ENCODE peak calls at places on chromosomes 16 and 17, in seven cellular contexts. F, H, I, L, O, R and V are unnamed samples.

GRCh38 chr17:62950067-62950466 is 16.0 kb upstream of the TANC2 start:
- DNase-seq in L (no peak), F (no peak), O (no peak), R (no peak), I (no peak), H (no peak), V (no peak)

GRCh38 chr16:22372882-22373661 is 1.3 kb downstream of the CDR2 start:
- DNase-seq in R (no peak), F (no peak), L (no peak), I (no peak), H (no peak), O (no peak), V (no peak)

GRCh38 chr16:11597268-11597690 is 10.6 kb upstream of the LITAF start:
- DNase-seq in R (no peak), L (no peak), F (no peak), I (no peak), H (no peak), O (no peak), V (no peak)

GRCh38 chr17:63675231-63675606 is 24.7 kb downstream of the LIMD2 start:
- DNase-seq in I (no peak), F (no peak), R (peak), O (no peak), L (no peak), H (no peak), V (no peak)

GRCh38 chr17:3040882-3041281 is 22.5 kb downstream of the OR1D5 start:
- DNase-seq in I (no peak), H (no peak), F (no peak), L (no peak), O (no peak), R (no peak), V (no peak)

GRCh38 chr17:78883090-78883532 is 19.9 kb downstream of the CEP295NL start:
- DNase-seq in R (peak), O (peak), H (peak), L (peak), I (no peak), F (no peak), V (peak)

GRCh38 chr16:68707341-68708152 is 29.5 kb upstream of the CDH1 start:
- DNase-seq in O (peak), I (peak), R (no peak), L (peak), F (no peak), H (peak), V (no peak)

GRCh38 chr16:65658339-65659275 is 536.7 kb upstream of the CDH11 start:
- DNase-seq in F (no peak), H (no peak), L (no peak), I (no peak), R (peak), O (no peak), V (no peak)

GRCh38 chr16:27920391-27920891 is 143.1 kb downstream of the GSG1L start:
- DNase-seq in L (no peak), I (peak), H (peak), F (no peak), R (peak), O (peak), V (no peak)

GRCh38 chr17:17141860-17142552 is 64.1 kb downstream of the PLD6 start:
- DNase-seq in R (peak), L (peak), F (no peak), O (no peak), I (no peak), H (no peak), V (no peak)

GRCh38 chr16:12613131-12613991 is 190.3 kb downstream of the CPPED1 start:
- DNase-seq in H (peak), O (peak), R (no peak), F (peak), I (peak), L (peak), V (peak)

GRCh38 chr16:27761816-27762215 is 211.9 kb downstream of the KATNIP start:
- DNase-seq in H (no peak), O (no peak), L (no peak), F (no peak), I (no peak), R (no peak), V (no peak)

GRCh38 chr16:88983771-88984687 is 7.0 kb upstream of the CBFA2T3 start:
- DNase-seq in L (no peak), I (no peak), F (no peak), R (no peak), H (no peak), O (no peak), V (no peak)
- TF ChIP-seq SIN3A in L (no peak), I (no peak), F (no peak), R (no peak), H (no peak), O (no peak), V (no peak)

DNA sequence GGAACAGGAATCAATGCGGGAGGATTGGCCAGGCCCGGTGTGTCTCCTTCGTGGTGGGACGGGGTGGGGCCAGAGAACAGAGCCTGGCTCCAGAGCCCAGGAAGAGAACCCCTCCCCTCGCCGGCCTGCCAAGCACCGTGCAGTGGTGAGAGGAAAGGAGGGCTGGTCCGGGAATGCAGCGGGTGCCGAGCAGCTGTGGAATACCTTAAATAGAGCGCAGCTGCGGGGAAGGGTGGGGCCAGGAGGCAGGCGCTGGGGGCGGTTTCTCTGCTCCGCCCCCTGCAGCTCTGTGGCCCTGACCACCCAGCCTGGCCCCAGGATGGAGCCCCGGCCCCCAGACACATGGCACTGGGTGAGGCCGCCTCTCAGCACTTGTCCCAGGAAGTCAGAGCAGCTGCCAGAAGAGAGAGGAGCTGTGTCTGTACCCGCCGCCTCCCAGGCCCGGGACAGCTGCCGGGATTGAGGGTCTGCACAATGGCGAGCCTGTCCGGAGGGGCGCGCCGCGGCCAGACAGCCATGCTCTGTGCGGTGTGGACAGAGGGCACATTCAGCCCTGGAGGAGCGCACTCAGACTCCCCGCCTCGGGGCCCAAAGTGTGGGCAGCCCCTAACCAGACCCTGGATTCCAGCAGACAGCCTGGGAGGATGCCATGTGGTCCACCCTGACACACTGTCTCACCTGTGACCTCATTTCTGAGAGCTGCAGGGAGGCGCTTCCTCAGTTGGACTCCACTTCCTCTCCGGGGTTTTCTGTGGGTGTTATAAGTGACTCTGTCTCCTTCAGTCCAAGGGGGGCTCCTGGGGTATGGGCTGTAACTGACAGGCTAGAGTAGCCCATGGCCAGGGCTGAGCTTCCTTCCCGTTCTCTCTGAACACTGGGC is 268.8 kb downstream of the SEC14L1 start:
- DNase-seq in I (no peak), F (no peak), O (no peak), L (no peak), R (no peak), H (no peak), V (no peak)
- TF ChIP-seq SIN3A in I (no peak), F (no peak), O (no peak), L (no peak), R (no peak), H (no peak), V (no peak)

GRCh38 chr16:74291577-74292208 is 4.9 kb upstream of the PSMD7 start:
- DNase-seq in L (no peak), O (no peak), I (no peak), F (no peak), H (no peak), R (no peak), V (no peak)
- TF ChIP-seq SIN3A in L (no peak), O (no peak), I (no peak), F (no peak), H (no peak), R (no peak), V (no peak)

DNA sequence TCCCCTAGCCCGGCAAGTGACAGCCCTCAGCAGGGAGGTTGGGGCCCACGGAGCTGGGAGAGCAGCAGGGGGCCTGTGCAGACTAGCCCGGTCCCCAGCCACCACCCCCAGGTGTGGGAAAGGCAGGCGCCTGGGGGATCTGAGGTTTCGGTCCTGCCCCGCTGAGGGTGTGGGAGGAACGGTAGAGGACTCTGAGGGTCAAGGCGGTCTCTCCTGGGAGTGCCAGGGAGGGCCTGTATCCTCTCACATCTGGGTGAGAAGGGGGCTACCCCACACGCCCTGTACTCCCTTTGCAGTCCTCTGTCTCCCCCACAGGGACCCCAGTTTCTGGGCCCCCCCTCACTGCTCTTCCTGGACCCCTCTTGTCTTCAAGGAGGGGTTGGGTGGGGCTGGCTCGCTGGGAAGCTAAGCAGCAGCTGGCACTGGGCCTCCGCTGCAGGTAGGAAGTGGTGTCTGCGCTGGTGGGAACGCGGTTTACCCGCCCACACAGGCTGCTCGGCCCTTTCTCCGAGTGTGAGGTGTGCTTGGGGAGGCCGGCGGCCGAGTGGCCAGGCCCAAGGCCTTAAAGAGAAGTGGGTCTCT is 15.4 kb downstream of the CD7 start:
- DNase-seq in H (no peak), O (no peak), L (peak), F (peak), R (peak), I (no peak), V (no peak)
- TF ChIP-seq SIN3A in H (no peak), O (no peak), L (no peak), F (no peak), R (no peak), I (no peak), V (no peak)

DNA sequence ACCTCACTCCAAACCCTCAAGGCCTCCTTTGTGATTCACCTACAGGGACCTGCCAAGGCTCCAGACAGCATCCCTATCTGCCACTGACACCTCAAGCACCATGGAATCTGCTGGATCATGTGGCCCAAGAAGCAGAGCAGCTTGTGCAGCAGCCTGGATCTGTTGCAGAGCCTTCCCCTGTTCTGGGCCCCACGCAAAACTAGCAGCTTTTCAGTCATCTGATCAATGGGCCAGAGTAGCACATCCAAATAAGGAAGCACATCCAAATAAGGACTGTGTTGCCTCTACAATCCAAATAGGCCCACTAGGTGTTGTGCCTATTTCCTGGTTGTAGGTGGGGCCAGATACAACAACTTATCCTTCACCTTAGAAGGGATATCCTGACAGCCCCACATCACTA is 97.1 kb upstream of the GNAO1 start:
- DNase-seq in R (no peak), I (no peak), L (no peak), O (no peak), H (no peak), F (no peak), V (no peak)
- TF ChIP-seq SIN3A in R (no peak), I (no peak), L (no peak), O (no peak), H (no peak), F (no peak), V (no peak)

GRCh38 chr17:39096435-39097158 is 54.8 kb downstream of the PLXDC1 start:
- DNase-seq in R (no peak), O (no peak), H (no peak), F (no peak), L (no peak), I (no peak), V (no peak)
- TF ChIP-seq SIN3A in R (no peak), O (no peak), H (no peak), F (no peak), L (no peak), I (no peak), V (no peak)

GRCh38 chr17:80797741-80798594 is 193.7 kb upstream of the CHMP6 start:
- DNase-seq in L (no peak), I (no peak), R (no peak), H (no peak), O (no peak), F (no peak), V (no peak)
- TF ChIP-seq SIN3A in L (no peak), I (no peak), R (no peak), H (no peak), O (no peak), F (no peak), V (no peak)

GRCh38 chr16:29947897-29948296 is 14.0 kb upstream of the TMEM219 start:
- DNase-seq in O (no peak), H (no peak), I (no peak), L (no peak), R (no peak), F (no peak), V (no peak)

GRCh38 chr16:29940656-29941055 is 14.6 kb upstream of the KCTD13 start:
- DNase-seq in O (no peak), R (no peak), I (no peak), F (no peak), L (no peak), H (no peak), V (no peak)

DNA sequence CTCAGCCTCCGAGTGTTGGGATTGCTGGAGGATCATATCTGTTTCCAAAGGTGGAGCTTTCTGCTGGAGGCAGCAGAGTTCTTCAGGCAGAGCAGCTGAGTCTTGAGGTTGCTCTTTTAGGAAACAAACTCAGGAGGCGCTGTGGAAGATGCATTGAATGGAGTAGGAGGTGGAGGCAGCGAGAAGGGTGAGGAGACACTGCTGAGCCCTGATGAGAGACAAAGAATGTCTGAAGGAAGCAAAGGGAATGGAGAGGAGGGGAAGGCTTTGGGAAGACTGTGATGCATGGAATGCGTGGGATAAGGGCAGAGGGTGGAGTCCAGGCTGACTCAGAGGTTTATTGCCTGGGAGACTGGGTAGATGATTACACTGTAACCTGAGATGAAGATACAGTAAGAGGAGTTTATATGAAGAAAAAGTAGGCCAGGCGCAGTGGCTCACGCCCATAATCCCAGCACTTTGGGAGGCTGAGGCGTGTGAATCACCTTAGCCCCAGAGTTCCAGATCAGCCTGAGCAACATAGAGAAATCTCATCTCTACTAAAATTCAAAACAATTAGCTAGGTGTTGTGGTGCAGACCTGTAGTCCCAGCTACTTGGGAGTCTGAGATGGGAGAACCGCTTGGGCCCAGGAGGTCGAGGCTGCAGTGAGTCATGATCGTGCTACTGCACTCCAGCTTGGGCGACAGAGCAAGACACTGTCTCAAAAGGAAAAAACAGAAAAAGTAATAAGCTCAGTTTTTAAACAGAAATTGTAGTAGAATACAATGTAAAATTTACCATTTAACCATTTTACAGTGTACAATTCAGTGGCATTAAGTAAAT is 17.8 kb upstream of the TMEM219 start:
- DNase-seq in O (peak), L (peak), F (no peak), H (peak), I (no peak), R (no peak), V (peak)
- TF ChIP-seq SIN3A in O (peak), L (no peak), F (no peak), H (no peak), I (no peak), R (peak), V (no peak)

GRCh38 chr16:87305505-87306391 is 11.4 kb downstream of the C16orf95 start:
- DNase-seq in F (no peak), R (no peak), O (no peak), I (no peak), H (no peak), L (peak), V (no peak)
- TF ChIP-seq SIN3A in F (no peak), R (no peak), O (no peak), I (no peak), H (no peak), L (peak), V (no peak)

DNA sequence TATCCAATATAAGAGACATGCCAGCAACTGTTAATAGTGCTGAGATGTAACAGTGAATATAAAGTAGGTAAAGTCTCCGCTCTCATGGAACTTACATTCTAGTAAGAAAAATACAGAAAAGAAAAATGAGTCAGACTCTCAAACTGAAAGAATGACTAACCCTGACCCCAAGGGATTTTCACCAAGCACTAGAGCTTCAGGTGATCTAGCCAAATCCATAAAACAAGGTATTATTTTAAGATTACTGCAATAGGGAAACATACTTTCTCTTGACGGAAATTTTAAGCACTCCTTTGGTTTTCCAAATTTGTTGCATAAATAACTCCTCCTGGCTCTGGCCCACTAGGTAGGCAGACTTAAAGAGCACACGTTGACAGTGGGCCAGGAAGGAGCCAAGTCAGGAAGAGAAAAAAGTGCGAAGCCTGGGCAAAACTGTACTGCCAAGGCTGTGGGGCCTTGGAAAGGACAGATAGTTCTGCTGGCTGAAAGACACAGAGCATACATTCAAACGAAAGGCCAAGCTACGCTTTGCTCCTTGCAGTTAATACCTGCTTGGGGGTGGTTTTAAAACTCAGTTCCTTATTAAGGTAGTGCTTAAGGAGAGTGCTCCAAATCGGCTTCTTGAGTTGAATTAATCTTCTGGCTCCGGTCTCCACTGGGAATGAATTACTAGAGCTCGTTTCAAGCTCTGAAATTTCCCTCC is 1.4 kb downstream of the GOT2 start:
- DNase-seq in H (no peak), F (no peak), R (no peak), I (no peak), L (no peak), O (no peak), V (no peak)
- TF ChIP-seq SIN3A in H (no peak), F (no peak), R (no peak), I (no peak), L (no peak), O (no peak), V (no peak)